ENCODE peak calls at places on chromosome 20, in eight cellular contexts. One of them, this sample, is unnamed.

GRCh38 chr20:11166716-11167115 is 492.9 kb upstream of the JAG1 start:
- DNase-seq in neural crest cell: no peak
- DNase-seq in AG09319: no peak
- DNase-seq in NCI-H748 treated with DMSO at 0.1 percent for 48 hours: no peak
- DNase-seq in fibroblast of mammary gland: no peak
- DNase-seq in GM19239: no peak
- DNase-seq in lung: no peak
- DNase-seq in NCI-H345: no peak
- DNase-seq in this sample: no peak

GRCh38 chr20:44911264-44911921 is 1.5 kb downstream of the PABPC1L start:
- DNase-seq in neural crest cell: peak; percentile 70
- DNase-seq in AG09319: no peak
- DNase-seq in NCI-H748 treated with DMSO at 0.1 percent for 48 hours: no peak
- DNase-seq in fibroblast of mammary gland: peak; percentile 53
- DNase-seq in GM19239: peak; percentile 52
- DNase-seq in lung: peak; percentile 85
- DNase-seq in NCI-H345: no peak
- DNase-seq in this sample: peak; percentile 74

GRCh38 chr20:24935786-24936525 is 13.1 kb upstream of the CST7 start:
- DNase-seq in neural crest cell: no peak
- DNase-seq in AG09319: no peak
- DNase-seq in NCI-H748 treated with DMSO at 0.1 percent for 48 hours: no peak
- DNase-seq in fibroblast of mammary gland: no peak
- DNase-seq in GM19239: no peak
- DNase-seq in lung: no peak
- DNase-seq in NCI-H345: no peak
- DNase-seq in this sample: no peak

GRCh38 chr20:54076259-54076658 is 5.9 kb upstream of the BCAS1 start:
- DNase-seq in neural crest cell: no peak
- DNase-seq in AG09319: no peak
- DNase-seq in NCI-H748 treated with DMSO at 0.1 percent for 48 hours: no peak
- DNase-seq in fibroblast of mammary gland: no peak
- DNase-seq in GM19239: no peak
- DNase-seq in lung: no peak
- DNase-seq in NCI-H345: no peak
- DNase-seq in this sample: no peak

GRCh38 chr20:50054626-50055511 is 58.1 kb downstream of the UBE2V1 start:
- DNase-seq in neural crest cell: peak; percentile 29
- DNase-seq in AG09319: peak; percentile 49
- DNase-seq in NCI-H748 treated with DMSO at 0.1 percent for 48 hours: no peak
- DNase-seq in fibroblast of mammary gland: peak; percentile 42
- DNase-seq in GM19239: no peak
- DNase-seq in lung: no peak
- DNase-seq in NCI-H345: no peak
- DNase-seq in this sample: no peak

GRCh38 chr20:35490736-35491181 is 35.4 kb downstream of the CEP250 start:
- DNase-seq in neural crest cell: no peak
- DNase-seq in AG09319: no peak
- DNase-seq in NCI-H748 treated with DMSO at 0.1 percent for 48 hours: no peak
- DNase-seq in fibroblast of mammary gland: no peak
- DNase-seq in GM19239: peak; percentile 82
- DNase-seq in lung: peak; percentile 40
- DNase-seq in NCI-H345: no peak
- DNase-seq in this sample: no peak

GRCh38 chr20:5528719-5529256 is 212.0 kb upstream of the PROKR2 start:
- DNase-seq in neural crest cell: peak; percentile 63
- DNase-seq in AG09319: peak; percentile 70
- DNase-seq in NCI-H748 treated with DMSO at 0.1 percent for 48 hours: peak; percentile 99
- DNase-seq in fibroblast of mammary gland: peak; percentile 93
- DNase-seq in GM19239: peak; percentile 47
- DNase-seq in lung: peak; percentile 77
- DNase-seq in NCI-H345: peak; percentile 88
- DNase-seq in this sample: peak; percentile 85

GRCh38 chr20:5150226-5151076 is 23.6 kb downstream of the CDS2 start:
- DNase-seq in neural crest cell: no peak
- DNase-seq in AG09319: no peak
- DNase-seq in NCI-H748 treated with DMSO at 0.1 percent for 48 hours: no peak
- DNase-seq in fibroblast of mammary gland: peak; percentile 77
- DNase-seq in GM19239: no peak
- DNase-seq in lung: no peak
- DNase-seq in NCI-H345: no peak
- DNase-seq in this sample: peak; percentile 48

GRCh38 chr20:35592339-35592960 is 23.2 kb upstream of the SPAG4 start:
- DNase-seq in neural crest cell: no peak
- DNase-seq in AG09319: no peak
- DNase-seq in NCI-H748 treated with DMSO at 0.1 percent for 48 hours: no peak
- DNase-seq in fibroblast of mammary gland: no peak
- DNase-seq in GM19239: no peak
- DNase-seq in lung: no peak
- DNase-seq in NCI-H345: peak; percentile 18
- DNase-seq in this sample: no peak

GRCh38 chr20:62329389-62330377 is 26.9 kb downstream of the ADRM1 start:
- DNase-seq in neural crest cell: no peak
- DNase-seq in AG09319: no peak
- DNase-seq in NCI-H748 treated with DMSO at 0.1 percent for 48 hours: no peak
- DNase-seq in fibroblast of mammary gland: no peak
- DNase-seq in GM19239: no peak
- DNase-seq in lung: no peak
- DNase-seq in NCI-H345: no peak
- DNase-seq in this sample: no peak

GRCh38 chr20:21607971-21608735 is 94.3 kb upstream of the NKX2-2 start:
- DNase-seq in neural crest cell: no peak
- DNase-seq in AG09319: no peak
- DNase-seq in NCI-H748 treated with DMSO at 0.1 percent for 48 hours: peak; percentile 62
- DNase-seq in fibroblast of mammary gland: no peak
- DNase-seq in GM19239: no peak
- DNase-seq in lung: peak; percentile 40
- DNase-seq in NCI-H345: peak; percentile 91
- DNase-seq in this sample: no peak

GRCh38 chr20:45456632-45457031 is 12.9 kb upstream of the WFDC2 start:
- DNase-seq in neural crest cell: peak; percentile 29
- DNase-seq in AG09319: no peak
- DNase-seq in NCI-H748 treated with DMSO at 0.1 percent for 48 hours: peak; percentile 18
- DNase-seq in fibroblast of mammary gland: peak; percentile 13
- DNase-seq in GM19239: no peak
- DNase-seq in lung: peak; percentile 69
- DNase-seq in NCI-H345: peak; percentile 57
- DNase-seq in this sample: peak; percentile 41

GRCh38 chr20:37344506-37345338 is 1.2 kb upstream of the SRC start:
- DNase-seq in neural crest cell: no peak
- DNase-seq in AG09319: no peak
- DNase-seq in NCI-H748 treated with DMSO at 0.1 percent for 48 hours: no peak
- DNase-seq in fibroblast of mammary gland: no peak
- DNase-seq in GM19239: no peak
- DNase-seq in lung: peak; percentile 69
- DNase-seq in NCI-H345: no peak
- DNase-seq in this sample: no peak

GRCh38 chr20:51456511-51457280 is 85.8 kb downstream of the NFATC2 start:
- DNase-seq in neural crest cell: no peak
- DNase-seq in AG09319: peak; percentile 93
- DNase-seq in NCI-H748 treated with DMSO at 0.1 percent for 48 hours: no peak
- DNase-seq in fibroblast of mammary gland: peak; percentile 96
- DNase-seq in GM19239: no peak
- DNase-seq in lung: peak; percentile 96
- DNase-seq in NCI-H345: peak; percentile 25
- DNase-seq in this sample: peak; percentile 98

GRCh38 chr20:58749979-58750378 is 57.4 kb downstream of the NPEPL1 start:
- DNase-seq in neural crest cell: no peak
- DNase-seq in AG09319: no peak
- DNase-seq in NCI-H748 treated with DMSO at 0.1 percent for 48 hours: no peak
- DNase-seq in fibroblast of mammary gland: no peak
- DNase-seq in GM19239: no peak
- DNase-seq in lung: no peak
- DNase-seq in NCI-H345: no peak
- DNase-seq in this sample: no peak

GRCh38 chr20:17969276-17969883 is 562 bp downstream of the MGME1 start:
- DNase-seq in neural crest cell: no peak
- DNase-seq in AG09319: no peak
- DNase-seq in NCI-H748 treated with DMSO at 0.1 percent for 48 hours: peak; percentile 47
- DNase-seq in fibroblast of mammary gland: no peak
- DNase-seq in GM19239: no peak
- DNase-seq in lung: no peak
- DNase-seq in NCI-H345: peak; percentile 47
- DNase-seq in this sample: peak; percentile 58

GRCh38 chr20:61297981-61298380 is 45.9 kb downstream of the CDH4 start:
- DNase-seq in neural crest cell: no peak
- DNase-seq in AG09319: no peak
- DNase-seq in NCI-H748 treated with DMSO at 0.1 percent for 48 hours: no peak
- DNase-seq in fibroblast of mammary gland: peak; percentile 87
- DNase-seq in GM19239: no peak
- DNase-seq in lung: no peak
- DNase-seq in NCI-H345: no peak
- DNase-seq in this sample: peak; percentile 93

GRCh38 chr20:63519765-63520593 is 586 bp upstream of the PPDPF start:
- DNase-seq in neural crest cell: peak; percentile 53
- DNase-seq in AG09319: no peak
- DNase-seq in NCI-H748 treated with DMSO at 0.1 percent for 48 hours: no peak
- DNase-seq in fibroblast of mammary gland: no peak
- DNase-seq in GM19239: peak; percentile 65
- DNase-seq in lung: peak; percentile 68
- DNase-seq in NCI-H345: peak; percentile 79
- DNase-seq in this sample: peak; percentile 70